ENCODE peak calls at places on chromosomes 11 and 22, in eight cellular contexts. M is psoas muscle; G is astrocyte; R is heart right ventricle; Y is PC-3; S is fibroblast of lung; Q is CD4-positive, CD25-positive, alpha-beta regulatory T cell; X is left ventricle myocardium inferior. J is an unnamed sample.
A peak's percentile ranks its signal among the peaks of the same experiment; 100 is the strongest.

GRCh38 chr22:47598864-47599263 is 836.4 kb downstream of the TBC1D22A start:
- DNase-seq in M (no peak), G (no peak), R (no peak), Y (no peak), S (no peak), Q (no peak), X (no peak), J (no peak)

GRCh38 chr22:24066260-24066659 is 55.2 kb downstream of the CABIN1 start:
- DNase-seq in M (no peak), G (no peak), R (peak; percentile 58), Y (no peak), S (no peak), Q (no peak), X (peak; percentile 41), J (no peak)

GRCh38 chr11:19597194-19597593 is 115.4 kb upstream of the NAV2 start:
- DNase-seq in M (no peak), G (peak; percentile 73), R (no peak), Y (peak; percentile 11), S (peak; percentile 73), Q (no peak), X (no peak), J (no peak)

GRCh38 chr11:61555051-61555969 is 25.6 kb downstream of the SYT7 start:
- DNase-seq in M (no peak), G (no peak), R (no peak), Y (peak; percentile 44), S (no peak), Q (no peak), X (no peak), J (no peak)

GRCh38 chr22:39932918-39933649 is 27.1 kb upstream of the TMA7B start:
- DNase-seq in M (no peak), G (no peak), R (no peak), Y (peak; percentile 52), S (no peak), Q (peak; percentile 47), X (no peak), J (peak; percentile 56)

GRCh38 chr22:39543095-39543494 is 10.5 kb upstream of the RPS19BP1 start:
- DNase-seq in M (no peak), G (no peak), R (no peak), Y (peak; percentile 19), S (no peak), Q (no peak), X (no peak), J (no peak)

GRCh38 chr11:10878408-10879214 is 20.8 kb upstream of the ZBED5 start:
- DNase-seq in M (no peak), G (peak; percentile 37), R (peak; percentile 31), Y (peak; percentile 79), S (peak; percentile 81), Q (peak; percentile 68), X (no peak), J (peak; percentile 64)

GRCh38 chr11:109586789-109587188 is 164.8 kb downstream of the C11orf87 start:
- DNase-seq in M (no peak), G (no peak), R (no peak), Y (no peak), S (no peak), Q (no peak), X (no peak), J (no peak)

GRCh38 chr22:36439481-36440271 is 41.8 kb downstream of the TXN2 start:
- DNase-seq in M (no peak), G (peak; percentile 96), R (peak; percentile 74), Y (peak; percentile 65), S (peak; percentile 94), Q (no peak), X (peak; percentile 67), J (no peak)

GRCh38 chr11:73223998-73224730 is 6.1 kb downstream of the P2RY2 start:
- DNase-seq in M (peak; percentile 24), G (no peak), R (no peak), Y (no peak), S (no peak), Q (no peak), X (no peak), J (no peak)

GRCh38 chr22:45548991-45549736 is 46.5 kb downstream of the FBLN1 start:
- DNase-seq in M (peak; percentile 68), G (peak; percentile 90), R (no peak), Y (peak; percentile 72), S (peak; percentile 98), Q (no peak), X (peak; percentile 42), J (no peak)

GRCh38 chr11:78646564-78647185 is 72.0 kb upstream of the NARS2 start:
- DNase-seq in M (no peak), G (peak; percentile 17), R (peak; percentile 18), Y (peak; percentile 97), S (peak; percentile 49), Q (peak; percentile 46), X (no peak), J (peak; percentile 53)

GRCh38 chr11:971731-972365 is 46.2 kb downstream of the AP2A2 start:
- DNase-seq in M (no peak), G (no peak), R (no peak), Y (no peak), S (no peak), Q (no peak), X (no peak), J (no peak)

GRCh38 chr11:73361953-73362776 is 14.0 kb upstream of the RELT start:
- DNase-seq in M (no peak), G (no peak), R (no peak), Y (no peak), S (no peak), Q (no peak), X (no peak), J (no peak)

GRCh38 chr11:65027213-65028067 is at the start of gene SNX15:
- DNase-seq in M (peak; percentile 96), G (peak; percentile 96), R (peak; percentile 96), Y (peak; percentile 99), S (peak; percentile 98), Q (peak; percentile 95), X (peak; percentile 94), J (peak; percentile 61)

GRCh38 chr22:25013634-25014033 is 61.1 kb downstream of the KIAA1671 start:
- DNase-seq in M (no peak), G (no peak), R (peak; percentile 55), Y (peak; percentile 68), S (no peak), Q (no peak), X (peak; percentile 37), J (no peak)

GRCh38 chr11:105298174-105298573 is 158.6 kb upstream of the CARD18 start:
- DNase-seq in M (no peak), G (no peak), R (no peak), Y (no peak), S (no peak), Q (no peak), X (no peak), J (no peak)

GRCh38 chr11:1303973-1304372 is 5.5 kb downstream of the TOLLIP start:
- DNase-seq in M (no peak), G (peak; percentile 32), R (no peak), Y (no peak), S (peak; percentile 20), Q (no peak), X (no peak), J (no peak)

GRCh38 chr11:77654770-77655434 is 17.3 kb upstream of the CLNS1A start:
- DNase-seq in M (no peak), G (peak; percentile 52), R (no peak), Y (no peak), S (no peak), Q (no peak), X (no peak), J (no peak)

GRCh38 chr11:109644158-109644557 is 222.2 kb downstream of the C11orf87 start:
- DNase-seq in M (no peak), G (no peak), R (peak; percentile 67), Y (peak; percentile 12), S (no peak), Q (no peak), X (peak; percentile 42), J (no peak)

GRCh38 chr11:64180871-64181270 is 5.1 kb upstream of the STIP1 start:
- DNase-seq in M (no peak), G (no peak), R (no peak), Y (no peak), S (no peak), Q (no peak), X (no peak), J (no peak)

GRCh38 chr22:50209893-50210292 is 9.1 kb downstream of the SELENOO start:
- DNase-seq in M (peak; percentile 84), G (no peak), R (peak; percentile 58), Y (peak; percentile 66), S (peak; percentile 68), Q (peak; percentile 75), X (peak; percentile 59), J (peak; percentile 78)

GRCh38 chr22:37337204-37337943 is 55.1 kb downstream of the CYTH4 start:
- DNase-seq in M (no peak), G (no peak), R (no peak), Y (peak; percentile 70), S (peak; percentile 49), Q (no peak), X (no peak), J (no peak)

GRCh38 chr11:81569999-81570398 is 1163.7 kb downstream of the FAM181B start:
- DNase-seq in M (no peak), G (no peak), R (no peak), Y (no peak), S (no peak), Q (no peak), X (no peak), J (no peak)

GRCh38 chr11:9069861-9070470 is 21.4 kb downstream of the SCUBE2 start:
- DNase-seq in M (no peak), G (no peak), R (no peak), Y (no peak), S (no peak), Q (no peak), X (no peak), J (no peak)

DNA sequence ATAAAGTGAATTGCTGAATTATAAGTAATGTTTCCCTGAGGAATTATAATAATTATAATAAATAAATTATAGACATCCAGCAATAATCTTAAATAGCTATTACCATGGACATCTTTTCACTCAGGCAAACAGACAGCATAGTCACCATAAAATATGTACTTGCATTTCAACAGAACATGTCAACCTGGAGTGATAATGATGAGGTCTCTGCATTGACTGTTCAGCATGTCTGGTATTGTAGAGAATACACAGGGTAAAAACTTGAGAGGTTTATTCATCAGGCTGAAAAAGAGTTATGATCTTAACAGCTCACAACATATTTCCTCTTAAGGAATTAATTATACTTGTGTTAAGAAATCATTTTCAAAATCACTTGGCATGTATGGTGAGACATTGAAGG is 41.1 kb upstream of the TYR start:
- DNase-seq in M (no peak), G (no peak), R (no peak), Y (no peak), S (no peak), Q (no peak), X (no peak), J (no peak)
- H3K4me3 ChIP-seq in M (no peak overlapping the region), G (no peak overlapping the region), R (no peak overlapping the region), Y (no peak overlapping the region), S (no peak overlapping the region), Q (no peak overlapping the region), X (no peak overlapping the region), J (no peak overlapping the region)

GRCh38 chr11:66641834-66642233 is 3.3 kb downstream of the RBM4 start:
- DNase-seq in M (no peak), G (peak; percentile 49), R (no peak), Y (no peak), S (no peak), Q (no peak), X (no peak), J (no peak)
- H3K27ac ChIP-seq in M (peak overlapping the region; percentile 48), G (no peak overlapping the region), R (no peak overlapping the region), Y (no peak overlapping the region), S (no peak overlapping the region), Q (peak overlapping the region; percentile 50), X (peak overlapping the region; percentile 46), J (peak overlapping the region; percentile 93)

GRCh38 chr11:20597924-20598484 is 1.4 kb upstream of the SLC6A5 start:
- DNase-seq in M (no peak), G (no peak), R (no peak), Y (no peak), S (no peak), Q (no peak), X (no peak), J (no peak)
- H3K27me3 ChIP-seq in M (no peaks in the 10 kb centered on the region), G (peaks cover 72% of the 10 kb centered on the region), R (peaks cover 22% of the 10 kb centered on the region), Y (peaks cover 20% of the 10 kb centered on the region), S (peaks cover 54% of the 10 kb centered on the region), Q (peaks cover 37% of the 10 kb centered on the region), X (peaks cover 100% of the 10 kb centered on the region), J (peaks cover 7% of the 10 kb centered on the region)

GRCh38 chr11:41394562-41395160 is 64.8 kb downstream of the LRRC4C start:
- DNase-seq in M (no peak), G (no peak), R (no peak), Y (no peak), S (no peak), Q (no peak), X (no peak), J (no peak)
- H3K4me3 ChIP-seq in M (no peak overlapping the region), G (no peak overlapping the region), R (no peak overlapping the region), Y (no peak overlapping the region), S (no peak overlapping the region), Q (no peak overlapping the region), X (no peak overlapping the region), J (no peak overlapping the region)